ENCODE peak calls at places on chromosomes 5 and 9, in six cellular contexts. Y is brain microvascular endothelial cell; U is H54; K is fibroblast of lung; S is NCI-H1694; N is activated naive CD4-positive, alpha-beta T cell. R is an unnamed sample.

GRCh38 chr9:5515261-5515650 is 4.9 kb downstream of the PDCD1LG2 start:
- DNase-seq in S (no peak), K (peak), N (no peak), U (no peak), Y (no peak), R (no peak)

GRCh38 chr5:157109744-157110143 is 900 bp upstream of the HAVCR2 start:
- DNase-seq in N (no peak), S (no peak), Y (no peak), U (no peak), K (no peak), R (no peak)

GRCh38 chr5:156815988-156816599 is 34.0 kb upstream of the PPP1R2B start:
- DNase-seq in S (peak), K (peak), N (no peak), U (no peak), Y (no peak), R (no peak)

GRCh38 chr9:27440888-27441740 is 83.0 kb upstream of the IFNK start:
- DNase-seq in Y (peak), U (no peak), N (no peak), K (no peak), S (no peak), R (no peak)

GRCh38 chr9:35490155-35490909 is 421 bp downstream of the RUSC2 start:
- DNase-seq in S (no peak), N (no peak), Y (no peak), K (no peak), U (no peak), R (no peak)

GRCh38 chr5:175683231-175683630 is 25.4 kb downstream of the HRH2 start:
- DNase-seq in N (no peak), Y (no peak), U (no peak), K (no peak), S (no peak), R (no peak)

GRCh38 chr9:135563858-135564257 is 2.3 kb downstream of the PAEP start:
- DNase-seq in U (no peak), Y (no peak), K (no peak), S (no peak), N (no peak), R (no peak)

GRCh38 chr9:130651752-130652151 is 12.6 kb upstream of the PRDM12 start:
- DNase-seq in N (no peak), U (no peak), Y (no peak), S (no peak), K (no peak), R (no peak)

GRCh38 chr9:71691036-71691435 is 77.3 kb downstream of the CEMIP2 start:
- DNase-seq in S (no peak), K (no peak), N (no peak), Y (no peak), U (no peak), R (no peak)

GRCh38 chr9:124212381-124213050 is 45.2 kb upstream of the NEK6 start:
- DNase-seq in U (peak), K (peak), S (no peak), Y (peak), N (no peak), R (peak)

GRCh38 chr5:156912869-156913268 is 50.2 kb downstream of the TIMD4 start:
- DNase-seq in K (no peak), N (no peak), Y (no peak), U (no peak), S (no peak), R (no peak)

GRCh38 chr5:3392306-3392939 is 203.2 kb upstream of the IRX1 start:
- DNase-seq in U (no peak), Y (no peak), S (no peak), N (peak), K (no peak), R (no peak)

GRCh38 chr9:8883313-8883712 is 1083.7 kb upstream of the DMAC1 start:
- DNase-seq in K (no peak), S (no peak), U (no peak), Y (no peak), N (no peak), R (no peak)

GRCh38 chr5:79636981-79637733 is 24.9 kb downstream of the TENT2 start:
- DNase-seq in U (no peak), N (no peak), Y (no peak), K (no peak), S (no peak), R (no peak)

GRCh38 chr5:159210306-159210722 is 961 bp upstream of the RNF145 start:
- DNase-seq in S (no peak), U (no peak), Y (no peak), N (no peak), K (no peak), R (no peak)

GRCh38 chr5:135133698-135134515 is 99.9 kb upstream of the PITX1 start:
- DNase-seq in S (no peak), U (no peak), N (no peak), K (no peak), Y (no peak), R (no peak)

R was measured in stromal cell of bone marrow.